ENCODE peak calls at places on chromosomes 1 and 21, in nine cellular contexts. W is NCI-H1105 treated with DMSO at 0.1 percent for 48 hours; V is heart right ventricle; A is lower lobe of right lung; Y is activated CD4-positive, alpha-beta T cell treated with anti-CD3 and anti-CD28 coated beads for 4 hours; T is activated T-helper 9 cell treated with anti-CD3 and anti-CD28 coated beads, Interleukin-2, amount 50 U/mL, for 16 hours; K is stimulated activated CD8-positive, alpha-beta memory T cell treated with anti-CD3 and anti-CD28 coated beads, Interleukin-15, amount 100 ng/mL, for 24 hours; Q is GM04503; H is astrocyte of the cerebellum. R is an unnamed sample.

GRCh38 chr21:45570826-45571601 is 28.8 kb upstream of the SLC19A1 start:
- DNase-seq in W (no peak), V (no peak), A (peak; percentile 16), Y (no peak), T (no peak), K (no peak), Q (peak; percentile 65), H (no peak), R (no peak)

GRCh38 chr1:224784606-224785328 is 144.7 kb upstream of the DNAH14 start:
- DNase-seq in W (no peak), V (no peak), A (no peak), Y (no peak), T (no peak), K (no peak), Q (peak; percentile 42), H (peak; percentile 16), R (no peak)

GRCh38 chr1:23177438-23178380 is 9.1 kb upstream of the LUZP1 start:
- DNase-seq in W (peak; percentile 77), V (peak; percentile 89), A (peak; percentile 80), Y (peak; percentile 46), T (peak; percentile 36), K (no peak), Q (no peak), H (peak; percentile 38), R (peak; percentile 57)

GRCh38 chr1:243916160-243916559 is 66.1 kb upstream of the AKT3 start:
- DNase-seq in W (no peak), V (no peak), A (no peak), Y (no peak), T (no peak), K (no peak), Q (no peak), H (no peak), R (no peak)

GRCh38 chr1:204828352-204828850 is 42.3 kb upstream of the NFASC start:
- DNase-seq in W (peak; percentile 66), V (peak; percentile 79), A (peak; percentile 54), Y (no peak), T (peak; percentile 19), K (peak; percentile 11), Q (no peak), H (no peak), R (peak; percentile 55)

GRCh38 chr1:91854852-91855251 is 31.1 kb downstream of the TGFBR3 start:
- DNase-seq in W (no peak), V (no peak), A (no peak), Y (no peak), T (no peak), K (no peak), Q (no peak), H (no peak), R (peak; percentile 27)

GRCh38 chr1:69671363-69672010 is 103.8 kb downstream of the LRRC7 start:
- DNase-seq in W (no peak), V (no peak), A (no peak), Y (no peak), T (no peak), K (no peak), Q (no peak), H (no peak), R (no peak)

GRCh38 chr1:118154220-118154619 is 30.8 kb downstream of the SPAG17 start:
- DNase-seq in W (peak; percentile 20), V (no peak), A (no peak), Y (no peak), T (no peak), K (no peak), Q (no peak), H (no peak), R (no peak)

GRCh38 chr1:203028784-203029553 is 2.7 kb downstream of the PPFIA4 start:
- DNase-seq in W (no peak), V (no peak), A (no peak), Y (no peak), T (no peak), K (no peak), Q (no peak), H (no peak), R (no peak)

GRCh38 chr1:89725016-89725380 is 92.1 kb downstream of the LRRC8C start:
- DNase-seq in W (no peak), V (no peak), A (no peak), Y (peak; percentile 34), T (peak; percentile 25), K (no peak), Q (peak; percentile 59), H (no peak), R (no peak)

GRCh38 chr1:212738330-212738729 is 38.7 kb upstream of the BATF3 start:
- DNase-seq in W (no peak), V (no peak), A (no peak), Y (no peak), T (no peak), K (no peak), Q (no peak), H (peak; percentile 53), R (no peak)

GRCh38 chr1:6445062-6445763 is 20.6 kb downstream of the ESPN start:
- DNase-seq in W (no peak), V (peak; percentile 40), A (no peak), Y (peak; percentile 42), T (no peak), K (no peak), Q (no peak), H (no peak), R (peak; percentile 59)

GRCh38 chr1:185157599-185158469 is 867 bp downstream of the SWT1 start:
- DNase-seq in W (peak; percentile 11), V (no peak), A (no peak), Y (no peak), T (no peak), K (no peak), Q (no peak), H (no peak), R (peak; percentile 12)

GRCh38 chr21:20739421-20739820 is 258.8 kb upstream of the NCAM2 start:
- DNase-seq in W (no peak), V (no peak), A (no peak), Y (no peak), T (no peak), K (no peak), Q (no peak), H (no peak), R (no peak)

GRCh38 chr1:59071289-59071688 is 225.6 kb upstream of the FGGY start:
- DNase-seq in W (no peak), V (no peak), A (no peak), Y (no peak), T (no peak), K (no peak), Q (no peak), H (no peak), R (peak; percentile 48)

GRCh38 chr1:103459385-103459784 is 66.1 kb upstream of the RNPC3 start:
- DNase-seq in W (no peak), V (no peak), A (no peak), Y (no peak), T (no peak), K (no peak), Q (no peak), H (no peak), R (no peak)

GRCh38 chr1:32798191-32798590 is 19.0 kb downstream of the YARS1 start:
- DNase-seq in W (no peak), V (no peak), A (no peak), Y (no peak), T (no peak), K (no peak), Q (no peak), H (peak; percentile 70), R (no peak)

GRCh38 chr1:218592688-218593087 is 247.6 kb downstream of the TGFB2 start:
- DNase-seq in W (no peak), V (no peak), A (no peak), Y (no peak), T (no peak), K (no peak), Q (no peak), H (no peak), R (no peak)

GRCh38 chr21:46004168-46004861 is 22.7 kb downstream of the COL6A1 start:
- DNase-seq in W (no peak), V (peak; percentile 24), A (peak; percentile 43), Y (no peak), T (no peak), K (no peak), Q (no peak), H (no peak), R (no peak)

GRCh38 chr1:41681331-41682136 is 197.1 kb upstream of the EDN2 start:
- DNase-seq in W (no peak), V (peak; percentile 26), A (no peak), Y (no peak), T (no peak), K (no peak), Q (no peak), H (no peak), R (no peak)

GRCh38 chr1:228555074-228555989 is 68.2 kb downstream of the RNF187 start:
- DNase-seq in W (no peak), V (no peak), A (no peak), Y (no peak), T (no peak), K (no peak), Q (no peak), H (no peak), R (peak; percentile 13)

GRCh38 chr1:214574598-214575411 is 23.4 kb upstream of the PTPN14 start:
- DNase-seq in W (no peak), V (no peak), A (no peak), Y (no peak), T (no peak), K (no peak), Q (no peak), H (no peak), R (no peak)

GRCh38 chr1:195439661-195440060 is 1168.6 kb downstream of the KCNT2 start:
- DNase-seq in W (no peak), V (no peak), A (peak; percentile 25), Y (no peak), T (no peak), K (no peak), Q (no peak), H (no peak), R (no peak)

GRCh38 chr1:108190686-108191416 is 9.3 kb downstream of the SLC25A24 start:
- DNase-seq in W (no peak), V (no peak), A (peak; percentile 51), Y (no peak), T (no peak), K (no peak), Q (no peak), H (no peak), R (no peak)

GRCh38 chr1:155976913-155977606 is 1.3 kb downstream of the ARHGEF2 start:
- DNase-seq in W (peak; percentile 41), V (no peak), A (no peak), Y (peak; percentile 32), T (no peak), K (no peak), Q (no peak), H (no peak), R (peak; percentile 7)

GRCh38 chr21:34745557-34746255 is 76.9 kb downstream of the CLIC6 start:
- DNase-seq in W (peak; percentile 54), V (peak; percentile 47), A (peak; percentile 80), Y (peak; percentile 54), T (no peak), K (peak; percentile 6), Q (peak; percentile 42), H (peak; percentile 81), R (peak; percentile 66)

GRCh38 chr1:210726621-210727020 is 397.9 kb downstream of the HHAT start:
- DNase-seq in W (no peak), V (peak; percentile 18), A (no peak), Y (peak; percentile 5), T (no peak), K (no peak), Q (no peak), H (peak; percentile 11), R (peak; percentile 12)

GRCh38 chr1:89454845-89455521 is 69.6 kb upstream of the LRRC8B start:
- DNase-seq in W (peak; percentile 64), V (no peak), A (no peak), Y (peak; percentile 68), T (peak; percentile 33), K (no peak), Q (peak; percentile 5), H (peak; percentile 33), R (peak; percentile 36)

GRCh38 chr1:235567812-235568444 is 63.7 kb upstream of the B3GALNT2 start:
- DNase-seq in W (no peak), V (no peak), A (no peak), Y (no peak), T (no peak), K (no peak), Q (no peak), H (no peak), R (peak; percentile 31)

GRCh38 chr1:168572669-168573068 is 3.7 kb upstream of the XCL1 start:
- DNase-seq in W (no peak), V (no peak), A (no peak), Y (no peak), T (no peak), K (no peak), Q (no peak), H (no peak), R (no peak)

GRCh38 chr21:42570841-42571387 is 57.3 kb downstream of the SLC37A1 start:
- DNase-seq in W (peak; percentile 66), V (no peak), A (peak; percentile 51), Y (no peak), T (no peak), K (no peak), Q (no peak), H (no peak), R (peak; percentile 30)